ENCODE peak calls at places on chromosomes 1 and 21, in six cellular contexts. F is K562, R is H1, S is GM12878, C is HepG2, K is GM12892. G is an unnamed sample.

GRCh38 chr1:165843304-165843703 is 15.9 kb downstream of the UCK2 start:
- DNase-seq in S (no peak), F (no peak), K (no peak), R (no peak), C (no peak), G (no peak)

GRCh38 chr1:169683661-169684060 is 27.8 kb downstream of the SELL start:
- DNase-seq in S (no peak), K (no peak), F (no peak), C (no peak), R (no peak), G (no peak)

GRCh38 chr1:41394918-41395598 is 33.8 kb downstream of the FOXO6 start:
- DNase-seq in C (no peak), K (no peak), S (no peak), R (peak), F (peak), G (no peak)

GRCh38 chr1:230771773-230772354 is 24.7 kb downstream of the CAPN9 start:
- DNase-seq in R (no peak), F (no peak), C (no peak), S (no peak), K (no peak), G (no peak)

GRCh38 chr1:228034954-228035837 is 28.4 kb downstream of the WNT3A start:
- DNase-seq in K (no peak), S (no peak), C (no peak), R (peak), F (no peak), G (no peak)

GRCh38 chr1:182080955-182081582 is 19.6 kb upstream of the ZNF648 start:
- DNase-seq in R (peak), K (no peak), S (no peak), F (peak), C (peak), G (peak)

GRCh38 chr1:220956861-220957605 is 77.8 kb downstream of the HLX start:
- DNase-seq in C (no peak), S (no peak), R (no peak), F (peak), K (no peak), G (no peak)

GRCh38 chr1:206696812-206697585 is 12.3 kb downstream of the MAPKAPK2 start:
- DNase-seq in F (no peak), K (no peak), C (no peak), S (no peak), R (no peak), G (no peak)

GRCh38 chr1:197127513-197127912 is 19.0 kb downstream of the ASPM start:
- DNase-seq in S (no peak), C (no peak), F (no peak), R (no peak), K (no peak), G (no peak)

GRCh38 chr1:54409156-54410142 is 3.3 kb upstream of the SSBP3 start:
- DNase-seq in R (no peak), C (no peak), F (peak), K (no peak), S (peak), G (peak)

GRCh38 chr1:61322769-61323168 is 240.4 kb downstream of the NFIA start:
- DNase-seq in R (no peak), S (no peak), C (peak), F (no peak), K (no peak), G (no peak)

GRCh38 chr1:224852901-224853568 is 76.4 kb upstream of the DNAH14 start:
- DNase-seq in K (no peak), S (peak), F (peak), R (no peak), C (peak), G (no peak)

GRCh38 chr1:30665621-30666020 is 57.8 kb downstream of the MATN1 start:
- DNase-seq in S (no peak), R (no peak), K (no peak), C (no peak), F (no peak), G (no peak)

GRCh38 chr1:27861436-27861835 is 10.9 kb upstream of the THEMIS2 start:
- DNase-seq in S (no peak), C (no peak), R (no peak), F (no peak), K (no peak), G (no peak)

GRCh38 chr1:15272009-15272781 is 25.2 kb downstream of the FHAD1 start:
- DNase-seq in R (peak), F (peak), S (no peak), C (peak), K (peak), G (peak)

GRCh38 chr1:8922962-8923361 is 22.7 kb upstream of the CA6 start:
- DNase-seq in K (no peak), F (no peak), C (no peak), R (no peak), S (no peak), G (no peak)

GRCh38 chr21:33403128-33403785 is at the start of gene IFNGR2:
- DNase-seq in K (peak), R (peak), S (no peak), F (peak), C (no peak), G (peak)

GRCh38 chr1:73205294-73205973 is 923.1 kb upstream of the NEGR1 start:
- DNase-seq in C (no peak), R (no peak), K (no peak), F (no peak), S (no peak), G (no peak)

GRCh38 chr1:214476958-214477870 is 74.2 kb downstream of the PTPN14 start:
- DNase-seq in C (no peak), F (no peak), S (no peak), K (no peak), R (no peak), G (no peak)

GRCh38 chr21:23578027-23578426 is 2029.3 kb downstream of the MRPL39 start:
- DNase-seq in K (no peak), S (no peak), R (no peak), F (no peak), C (no peak), G (no peak)

GRCh38 chr21:41112740-41113692 is 54.9 kb upstream of the BACE2 start:
- DNase-seq in K (no peak), F (no peak), R (no peak), S (no peak), C (no peak), G (no peak)

GRCh38 chr1:228515200-228515834 is 28.1 kb downstream of the RNF187 start:
- DNase-seq in C (peak), R (no peak), F (peak), K (no peak), S (no peak), G (no peak)

GRCh38 chr21:41656946-41657525 is 109.8 kb downstream of the RIPK4 start:
- DNase-seq in K (no peak), S (no peak), C (no peak), F (no peak), R (no peak), G (no peak)

GRCh38 chr1:115377411-115377810 is 39.4 kb upstream of the NGF start:
- DNase-seq in F (no peak), S (no peak), R (no peak), K (no peak), C (no peak), G (no peak)

GRCh38 chr1:248421384-248421783 is 18.5 kb downstream of the OR2T1 start:
- DNase-seq in K (no peak), F (no peak), R (peak), C (no peak), S (no peak), G (no peak)

GRCh38 chr1:23169727-23170335 is 1.2 kb upstream of the LUZP1 start:
- DNase-seq in R (no peak), F (peak), C (peak), K (no peak), S (no peak), G (no peak)

GRCh38 chr1:156889802-156890585 is 3.5 kb upstream of the PEAR1 start:
- DNase-seq in K (peak), R (peak), F (peak), S (no peak), C (peak), G (peak)

GRCh38 chr1:231603598-231604275 is 22.9 kb upstream of the DISC1 start:
- DNase-seq in S (no peak), F (peak), C (peak), K (peak), R (peak), G (peak)

GRCh38 chr1:90707363-90707710 is 9.8 kb downstream of the BARHL2 start:
- DNase-seq in R (peak), C (peak), F (peak), K (no peak), S (no peak), G (no peak)

GRCh38 chr1:54996869-54997710 is 1.6 kb upstream of the BSND start:
- DNase-seq in S (no peak), R (peak), C (no peak), K (no peak), F (no peak), G (no peak)

GRCh38 chr1:59290173-59290954 is 6.5 kb upstream of the FGGY start:
- DNase-seq in R (peak), S (no peak), C (peak), K (no peak), F (peak), G (peak)

GRCh38 chr1:12496154-12496961 is 121.7 kb downstream of the DHRS3 start:
- DNase-seq in C (no peak), S (no peak), R (no peak), F (peak), K (no peak), G (no peak)

DNA sequence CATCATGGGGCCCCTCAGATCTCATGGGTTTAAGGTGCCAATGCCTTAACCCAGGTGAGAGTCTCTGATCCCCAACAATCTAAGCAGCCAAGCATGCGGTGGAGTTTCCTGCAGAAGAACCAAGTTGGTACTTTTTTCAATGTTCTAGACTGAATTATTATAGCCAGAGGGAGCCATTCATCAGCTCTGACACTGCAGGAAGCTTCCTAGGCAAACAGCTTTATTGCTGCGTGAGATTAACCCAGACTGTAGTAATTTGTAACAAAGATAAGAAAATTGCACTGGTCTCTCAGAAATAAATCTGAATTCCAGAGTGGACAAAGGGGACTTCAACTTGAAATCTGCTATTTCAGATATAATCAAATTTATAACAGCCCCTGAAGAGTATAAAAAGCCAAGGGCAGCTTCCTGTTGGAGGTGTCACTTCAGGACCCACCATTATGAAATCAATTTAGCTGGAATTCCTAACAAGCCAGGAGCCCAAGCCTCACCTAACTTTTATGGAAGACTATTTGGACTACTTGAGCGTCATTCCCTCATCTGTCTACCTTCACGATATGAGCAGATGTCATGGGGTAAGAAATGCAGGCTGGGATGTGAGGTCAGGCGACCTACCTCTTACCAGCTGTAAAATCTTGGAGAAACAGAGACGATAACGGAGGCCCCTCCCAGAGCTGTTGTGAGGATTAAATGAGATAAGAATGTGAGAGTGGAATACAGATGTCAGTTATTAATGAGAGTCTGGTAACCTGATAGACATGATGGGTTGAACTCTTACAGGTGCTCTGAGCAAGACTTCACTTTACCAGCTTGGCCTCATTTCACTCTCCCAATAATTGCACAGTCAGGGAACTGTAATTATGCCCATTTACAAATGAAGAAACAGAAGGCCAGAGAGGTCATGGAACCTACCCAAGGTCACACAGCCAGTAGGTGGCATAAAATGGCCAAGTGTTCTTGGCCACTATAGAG is 135.1 kb downstream of the RRAGC start:
- DNase-seq in F (peak), S (no peak), C (no peak), K (no peak), R (no peak), G (no peak)
- TF ChIP-seq POLR2AphosphoS5 in F (no peak), S (no peak), C (no peak), K (no peak), R (no peak), G (no peak)

GRCh38 chr1:89170171-89171066 is 5.4 kb downstream of the GBP7 start:
- DNase-seq in C (no peak), F (no peak), R (no peak), S (no peak), K (no peak), G (no peak)

GRCh38 chr1:89167590-89168215 is 8.1 kb downstream of the GBP7 start:
- DNase-seq in K (no peak), F (no peak), R (no peak), S (no peak), C (no peak), G (no peak)

GRCh38 chr1:89166705-89167104 is 9.1 kb downstream of the GBP7 start:
- DNase-seq in K (no peak), C (no peak), S (no peak), F (no peak), R (no peak), G (no peak)

GRCh38 chr1:89171067-89171438 is 4.8 kb downstream of the GBP7 start:
- DNase-seq in C (no peak), K (no peak), S (no peak), R (no peak), F (no peak), G (no peak)

DNA sequence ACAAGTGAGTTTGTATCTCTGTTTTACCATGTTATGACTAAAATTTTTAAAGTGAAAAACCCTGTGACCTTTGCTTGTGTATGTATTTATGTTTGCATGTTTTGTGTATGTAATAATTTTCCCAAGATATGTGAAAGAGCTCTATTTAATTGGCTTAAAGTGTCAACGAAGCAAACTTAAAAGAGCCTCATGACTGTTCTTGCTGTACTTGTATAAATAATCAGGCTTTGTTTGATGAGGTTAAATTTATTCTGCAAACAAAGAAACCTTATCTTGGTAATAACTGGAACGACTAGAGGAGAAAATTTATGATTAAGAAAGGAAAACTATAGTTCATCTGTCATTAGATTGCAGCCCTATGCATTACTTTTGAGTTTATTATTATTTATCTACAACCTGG is 6.6 kb downstream of the GBP7 start:
- DNase-seq in F (no peak), S (no peak), R (no peak), K (no peak), C (no peak), G (no peak)
- TF ChIP-seq TAF1 in F (no peak), S (no peak), R (no peak), K (no peak), C (no peak), G (no peak)

GRCh38 chr1:207810606-207811295 is 58.9 kb downstream of the CD46 start:
- DNase-seq in K (no peak), S (no peak), C (no peak), F (no peak), R (peak), G (no peak)

GRCh38 chr1:207808911-207809555 is 57.2 kb downstream of the CD46 start:
- DNase-seq in F (no peak), K (no peak), C (no peak), S (no peak), R (no peak), G (no peak)

GRCh38 chr1:207808322-207808705 is 56.5 kb downstream of the CD46 start:
- DNase-seq in R (no peak), S (no peak), C (no peak), F (no peak), K (no peak), G (no peak)

GRCh38 chr1:207811319-207811718 is 59.5 kb downstream of the CD46 start:
- DNase-seq in R (no peak), S (no peak), F (no peak), K (no peak), C (no peak), G (no peak)

DNA sequence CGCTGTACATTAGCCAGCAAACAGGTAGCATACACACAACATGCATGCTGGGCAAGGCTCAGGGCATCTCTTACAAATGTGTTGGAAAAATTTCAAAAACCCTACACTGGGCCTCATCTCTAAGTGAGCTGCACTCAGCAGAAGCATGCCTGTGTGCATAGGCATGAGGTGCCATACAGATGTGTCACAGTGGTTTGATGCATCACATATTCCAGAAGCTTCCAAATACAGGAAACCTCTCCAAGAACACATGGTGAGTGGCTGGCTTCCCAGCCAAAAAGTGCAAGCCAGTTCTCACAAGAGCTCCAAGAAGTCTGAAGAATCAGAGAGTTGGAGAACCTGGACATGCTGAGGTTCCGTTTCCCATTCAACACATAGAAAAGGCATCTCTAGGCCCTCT is 58.3 kb downstream of the CD46 start:
- DNase-seq in C (no peak), K (no peak), S (no peak), R (peak), F (no peak), G (no peak)
- TF ChIP-seq POLR2AphosphoS5 in C (no peak), K (no peak), S (no peak), R (no peak), F (no peak), G (no peak)

DNA sequence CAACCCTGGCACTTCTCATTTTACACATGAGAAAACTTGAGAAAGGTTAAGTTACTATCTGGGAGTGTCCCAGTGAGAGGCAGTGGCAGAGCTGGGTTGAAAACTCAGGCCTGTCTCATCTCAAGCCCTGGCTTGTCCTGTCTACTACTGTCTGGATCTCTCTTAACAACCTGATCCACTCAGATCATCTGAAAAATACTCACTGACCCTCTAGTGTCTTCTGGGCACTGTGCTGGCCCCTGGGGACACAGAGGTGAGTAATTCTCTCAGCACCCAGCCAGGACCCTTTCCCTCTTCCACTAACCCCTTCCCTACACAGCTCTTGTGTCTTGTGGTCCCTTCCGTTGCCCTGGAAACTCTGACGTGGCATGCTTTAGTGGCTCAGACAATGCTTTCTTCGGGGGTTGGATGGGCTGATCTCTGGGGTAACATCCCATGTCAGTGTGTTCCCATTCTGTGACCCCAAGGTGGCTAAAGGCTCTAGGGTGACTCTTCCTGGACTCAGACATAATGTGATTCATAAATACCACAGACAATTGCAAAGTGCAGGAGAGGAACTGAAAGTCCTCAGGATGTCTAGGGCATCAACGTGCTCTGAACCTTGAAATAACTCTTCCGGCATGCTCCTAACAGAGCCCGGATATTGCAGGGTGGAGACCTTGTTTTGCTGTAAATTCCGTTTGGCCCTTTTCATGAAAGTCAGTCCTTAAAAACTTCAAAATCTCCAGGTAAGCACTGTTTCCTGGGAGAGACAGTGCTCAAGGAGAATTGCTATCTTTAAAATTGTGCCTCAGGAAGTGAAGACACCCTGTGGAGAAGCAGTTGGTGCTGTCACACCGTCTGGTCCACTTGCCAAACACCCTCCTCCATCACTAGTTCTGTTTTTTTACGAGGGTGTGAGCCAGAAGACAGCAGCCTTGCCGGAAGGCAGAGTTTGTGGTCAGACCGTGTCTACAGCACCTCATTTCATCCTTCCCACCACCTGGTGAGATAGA is 4.0 kb downstream of the SHISAL2A start:
- DNase-seq in S (peak), K (peak), C (no peak), R (no peak), F (no peak), G (peak)
- TF ChIP-seq TAF1 in S (no peak), K (no peak), C (no peak), R (no peak), F (no peak), G (no peak)

G was measured in GM12891.